ENCODE peak calls at places on chromosomes 11 and 22, in ten cellular contexts. I, X, E, M, T, G, Z, U, J and N are unnamed samples.

GRCh38 chr11:73257342-73258103 is 14.6 kb upstream of the P2RY6 start:
- DNase-seq in J (no peak), I (peak; percentile 90), T (peak; percentile 76), Z (peak; percentile 97), M (no peak), E (peak; percentile 87), U (peak; percentile 27), G (no peak), X (no peak), N (peak; percentile 85)

GRCh38 chr11:33002143-33002542 is 13.5 kb upstream of the DEPDC7 start:
- DNase-seq in M (no peak), U (no peak), Z (no peak), E (no peak), G (no peak), T (no peak), I (no peak), J (no peak), X (no peak), N (no peak)

GRCh38 chr11:105986554-105986953 is 35.5 kb downstream of the MSANTD4 start:
- DNase-seq in Z (no peak), J (no peak), T (no peak), I (no peak), U (no peak), G (no peak), X (no peak), M (no peak), E (no peak), N (no peak)

GRCh38 chr11:40879911-40880310 is 579.5 kb downstream of the LRRC4C start:
- DNase-seq in T (no peak), X (no peak), Z (no peak), G (no peak), J (no peak), I (no peak), E (no peak), M (no peak), U (no peak), N (no peak)

GRCh38 chr22:19795617-19796008 is 35.0 kb downstream of the TBX1 start:
- DNase-seq in X (peak; percentile 67), E (no peak), I (no peak), U (no peak), M (no peak), J (no peak), Z (no peak), G (no peak), T (peak; percentile 33), N (no peak)

GRCh38 chr22:44941176-44941575 is 68.6 kb downstream of the PHF21B start:
- DNase-seq in J (no peak), Z (no peak), U (no peak), I (no peak), E (no peak), M (no peak), G (no peak), X (no peak), T (no peak), N (no peak)

GRCh38 chr11:8871283-8871775 is 39.7 kb upstream of the AKIP1 start:
- DNase-seq in U (peak; percentile 16), E (peak; percentile 77), M (no peak), G (no peak), J (no peak), X (peak; percentile 78), I (peak; percentile 82), T (peak; percentile 62), Z (peak; percentile 86), N (peak; percentile 88)

GRCh38 chr11:942853-943252 is 17.2 kb downstream of the AP2A2 start:
- DNase-seq in X (no peak), E (no peak), M (no peak), G (no peak), T (no peak), I (no peak), Z (peak; percentile 83), U (no peak), J (no peak), N (no peak)

GRCh38 chr11:9776203-9776602 is 112.3 kb downstream of the SWAP70 start:
- DNase-seq in I (no peak), T (no peak), X (no peak), E (no peak), Z (no peak), G (no peak), U (no peak), M (no peak), J (no peak), N (no peak)

GRCh38 chr11:37907461-37908223 is 1309.6 kb upstream of the RAG2 start:
- DNase-seq in J (no peak), I (no peak), U (no peak), M (no peak), E (no peak), T (no peak), X (no peak), G (no peak), Z (no peak), N (no peak)

GRCh38 chr11:1868636-1869291 is 15.9 kb downstream of the LSP1 start:
- DNase-seq in T (no peak), M (no peak), E (no peak), X (no peak), I (no peak), G (no peak), U (no peak), Z (no peak), J (no peak), N (no peak)

GRCh38 chr11:62169935-62170334 is 20.1 kb upstream of the SCGB1D1 start:
- DNase-seq in G (no peak), J (no peak), T (no peak), E (no peak), Z (no peak), X (no peak), M (no peak), I (no peak), U (no peak), N (no peak)

GRCh38 chr22:26857169-26857568 is 199.8 kb downstream of the MIAT start:
- DNase-seq in G (no peak), J (no peak), I (peak; percentile 10), U (no peak), T (no peak), Z (no peak), M (no peak), X (no peak), E (no peak), N (no peak)

GRCh38 chr22:45460288-45461109 is 42.2 kb upstream of the FBLN1 start:
- DNase-seq in M (no peak), I (no peak), E (no peak), T (peak; percentile 67), X (peak; percentile 84), G (no peak), Z (peak; percentile 90), U (no peak), J (no peak), N (no peak)

GRCh38 chr22:35630387-35630793 is 13.3 kb upstream of the MB start:
- DNase-seq in G (no peak), T (no peak), Z (peak; percentile 68), E (no peak), X (no peak), M (no peak), J (no peak), U (peak; percentile 38), I (peak; percentile 61), N (peak; percentile 76)

GRCh38 chr11:117945047-117945820 is 16.0 kb upstream of the TMPRSS13 start:
- DNase-seq in T (no peak), G (no peak), E (no peak), U (no peak), Z (no peak), J (no peak), I (no peak), M (no peak), X (no peak), N (no peak)

GRCh38 chr22:46250035-46250782 is at the start of gene CDPF1:
- DNase-seq in J (peak; percentile 85), T (peak; percentile 95), Z (peak; percentile 71), E (peak; percentile 90), M (peak; percentile 86), I (peak; percentile 40), U (peak; percentile 59), G (peak; percentile 79), X (peak; percentile 88), N (peak; percentile 95)

GRCh38 chr11:706439-706956 is 467 bp downstream of the EPS8L2 start:
- DNase-seq in Z (no peak), G (no peak), I (no peak), J (no peak), T (peak; percentile 53), E (no peak), X (no peak), M (no peak), U (no peak), N (peak; percentile 60)

GRCh38 chr11:112113539-112114457 is 27.1 kb downstream of the SDHD start:
- DNase-seq in M (no peak), E (no peak), X (no peak), Z (peak; percentile 82), G (no peak), I (peak; percentile 69), J (no peak), T (no peak), U (peak; percentile 49), N (peak; percentile 45)

GRCh38 chr11:10108901-10109665 is 184.9 kb downstream of the SBF2 start:
- DNase-seq in T (no peak), G (no peak), E (no peak), Z (no peak), X (peak; percentile 28), J (no peak), U (no peak), M (no peak), I (no peak), N (no peak)

GRCh38 chr11:19577849-19578619 is 134.6 kb upstream of the NAV2 start:
- DNase-seq in X (peak; percentile 73), T (no peak), Z (peak; percentile 24), I (peak; percentile 72), J (no peak), U (no peak), E (peak; percentile 85), G (no peak), M (no peak), N (peak; percentile 18)

GRCh38 chr11:120511116-120511803 is at the start of gene GRIK4:
- DNase-seq in J (peak; percentile 72), M (peak; percentile 72), T (peak; percentile 88), E (peak; percentile 77), U (peak; percentile 39), G (peak; percentile 57), I (peak; percentile 32), Z (peak; percentile 40), X (peak; percentile 84), N (peak; percentile 82)

GRCh38 chr11:126573325-126574076 is 218.0 kb downstream of the ST3GAL4 start:
- DNase-seq in Z (no peak), J (no peak), U (no peak), I (no peak), E (no peak), X (no peak), G (no peak), T (no peak), M (no peak), N (no peak)